ENCODE peak calls at places on chromosomes 4 and X, in four cellular contexts. A is ascending aorta, B is lower leg skin, V is astrocyte of the spinal cord. X is an unnamed sample.

GRCh38 chr4:184101711-184102110 is 116.0 kb downstream of the ENPP6 start:
- DNase-seq in A (no peak), B (peak), V (no peak), X (no peak)

GRCh38 chr4:1414831-1415680 is 8.8 kb upstream of the NKX1-1 start:
- DNase-seq in A (no peak), B (peak), V (no peak), X (no peak)

GRCh38 chr4:1336079-1336478 is 10.9 kb upstream of the UVSSA start:
- DNase-seq in A (no peak), B (no peak), V (no peak), X (peak)

GRCh38 chrX:129638917-129639316 is 15.8 kb downstream of the APLN start:
- DNase-seq in A (no peak), B (no peak), V (no peak), X (no peak)

GRCh38 chr4:114400531-114400930 is 198.1 kb upstream of the UGT8 start:
- DNase-seq in A (no peak), B (no peak), V (peak), X (no peak)

GRCh38 chr4:16717266-16717970 is 181.0 kb downstream of the LDB2 start:
- DNase-seq in A (no peak), B (no peak), V (peak), X (peak)

GRCh38 chr4:5753366-5753765 is 42.4 kb downstream of the EVC start:
- DNase-seq in A (no peak), B (peak), V (no peak), X (no peak)

GRCh38 chr4:120977435-120977997 is 55.0 kb upstream of the PRDM5 start:
- DNase-seq in A (no peak), B (no peak), V (peak), X (peak)

GRCh38 chr4:20313237-20314030 is 61.7 kb downstream of the SLIT2 start:
- DNase-seq in A (no peak), B (no peak), V (no peak), X (no peak)

GRCh38 chr4:41207330-41207831 is 7.0 kb downstream of the APBB2 start:
- DNase-seq in A (no peak), B (no peak), V (no peak), X (no peak)

GRCh38 chr4:70703695-70704332 is 15.5 kb downstream of the UTP3 start:
- DNase-seq in A (no peak), B (peak), V (peak), X (peak)

GRCh38 chr4:54658321-54659093 is 750 bp downstream of the KIT start:
- DNase-seq in A (no peak), B (peak), V (peak), X (peak)

GRCh38 chrX:143669395-143669794 is 33.5 kb upstream of the SLITRK4 start:
- DNase-seq in A (no peak), B (no peak), V (peak), X (peak)

GRCh38 chr4:89558147-89558546 is 250.5 kb upstream of the GPRIN3 start:
- DNase-seq in A (no peak), B (no peak), V (no peak), X (no peak)

GRCh38 chr4:186699881-186700397 is 23.7 kb downstream of the FAT1 start:
- DNase-seq in A (peak), B (no peak), V (no peak), X (no peak)

GRCh38 chrX:104254442-104255115 is at the start of gene ESX1:
- DNase-seq in A (no peak), B (no peak), V (no peak), X (peak)

GRCh38 chrX:136863826-136864225 is 16.7 kb downstream of the RBMX start:
- DNase-seq in A (no peak), B (no peak), V (no peak), X (no peak)

GRCh38 chr4:13765535-13765934 is 138.0 kb upstream of the BOD1L1 start:
- DNase-seq in A (no peak), B (no peak), V (peak), X (no peak)

GRCh38 chr4:108498925-108499324 is 121.5 kb upstream of the RPL34 start:
- DNase-seq in A (no peak), B (no peak), V (no peak), X (no peak)

GRCh38 chr4:48862661-48863060 is 31.8 kb downstream of the OCIAD1 start:
- DNase-seq in A (no peak), B (no peak), V (no peak), X (no peak)

GRCh38 chrX:33726281-33727160 is 405.6 kb downstream of the FAM47A start:
- DNase-seq in A (no peak), B (no peak), V (no peak), X (no peak)

GRCh38 chr4:15410750-15411149 is 17.1 kb upstream of the C1QTNF7 start:
- DNase-seq in A (no peak), B (no peak), V (no peak), X (peak)

GRCh38 chr4:151250706-151251105 is 26.3 kb upstream of the PRSS48 start:
- DNase-seq in A (no peak), B (no peak), V (no peak), X (no peak)

GRCh38 chrX:83508006-83508405 is at the start of gene POU3F4:
- DNase-seq in A (no peak), B (no peak), V (peak), X (no peak)

GRCh38 chrX:129665916-129666644 is 11.3 kb upstream of the APLN start:
- DNase-seq in A (no peak), B (no peak), V (peak), X (peak)

GRCh38 chr4:37802068-37802666 is 24.3 kb upstream of the PGM2 start:
- DNase-seq in A (no peak), B (no peak), V (peak), X (peak)

GRCh38 chr4:2006956-2007653 is 1.7 kb downstream of the NELFA start:
- DNase-seq in A (no peak), B (no peak), V (no peak), X (no peak)

GRCh38 chr4:186840771-186841301 is 117.2 kb upstream of the FAT1 start:
- DNase-seq in A (no peak), B (no peak), V (no peak), X (no peak)

GRCh38 chrX:130637591-130637990 is 235.8 kb downstream of the RBMX2 start:
- DNase-seq in A (no peak), B (no peak), V (peak), X (peak)

GRCh38 chr4:118684873-118685811 is at the start of gene METTL14:
- DNase-seq in A (peak), B (peak), V (peak), X (peak)

GRCh38 chrX:138745215-138745614 is 33.7 kb upstream of the FGF13 start:
- DNase-seq in A (no peak), B (no peak), V (peak), X (peak)

GRCh38 chr4:85084371-85085170 is 118.1 kb upstream of the WDFY3 start:
- DNase-seq in A (no peak), B (no peak), V (peak), X (peak)

GRCh38 chr4:169315530-169316306 is 45.0 kb upstream of the SH3RF1 start:
- DNase-seq in A (no peak), B (no peak), V (peak), X (peak)

GRCh38 chrX:133297284-133297683 is 79.1 kb upstream of the TFDP3 start:
- DNase-seq in A (no peak), B (no peak), V (peak), X (no peak)

GRCh38 chrX:9862525-9862924 is 76.3 kb downstream of the SHROOM2 start:
- DNase-seq in A (no peak), B (no peak), V (no peak), X (no peak)

GRCh38 chr4:121003863-121004262 is 68.5 kb downstream of the NDNF start:
- DNase-seq in A (no peak), B (no peak), V (no peak), X (no peak)

GRCh38 chrX:129736491-129736890 is 2.3 kb upstream of the XPNPEP2 start:
- DNase-seq in A (no peak), B (peak), V (no peak), X (no peak)

GRCh38 chr4:42327323-42327722 is 70.0 kb upstream of the SHISA3 start:
- DNase-seq in A (no peak), B (no peak), V (no peak), X (peak)

GRCh38 chr4:145511913-145512522 is 30.4 kb downstream of the SMAD1 start:
- DNase-seq in A (no peak), B (no peak), V (no peak), X (peak)

GRCh38 chrX:29231800-29232199 is 644.6 kb downstream of the IL1RAPL1 start:
- DNase-seq in A (no peak), B (no peak), V (peak), X (no peak)
- TF ChIP-seq CTCF in A (no peak), B (no peak), V (peak), X (peak)

GRCh38 chr4:152644130-152644529 is 35.7 kb downstream of the TMEM154 start:
- DNase-seq in A (no peak), B (no peak), V (no peak), X (no peak)
- H3K4me3 ChIP-seq in A (no peak), B (no peak), V (no peak), X (no peak)

DNA sequence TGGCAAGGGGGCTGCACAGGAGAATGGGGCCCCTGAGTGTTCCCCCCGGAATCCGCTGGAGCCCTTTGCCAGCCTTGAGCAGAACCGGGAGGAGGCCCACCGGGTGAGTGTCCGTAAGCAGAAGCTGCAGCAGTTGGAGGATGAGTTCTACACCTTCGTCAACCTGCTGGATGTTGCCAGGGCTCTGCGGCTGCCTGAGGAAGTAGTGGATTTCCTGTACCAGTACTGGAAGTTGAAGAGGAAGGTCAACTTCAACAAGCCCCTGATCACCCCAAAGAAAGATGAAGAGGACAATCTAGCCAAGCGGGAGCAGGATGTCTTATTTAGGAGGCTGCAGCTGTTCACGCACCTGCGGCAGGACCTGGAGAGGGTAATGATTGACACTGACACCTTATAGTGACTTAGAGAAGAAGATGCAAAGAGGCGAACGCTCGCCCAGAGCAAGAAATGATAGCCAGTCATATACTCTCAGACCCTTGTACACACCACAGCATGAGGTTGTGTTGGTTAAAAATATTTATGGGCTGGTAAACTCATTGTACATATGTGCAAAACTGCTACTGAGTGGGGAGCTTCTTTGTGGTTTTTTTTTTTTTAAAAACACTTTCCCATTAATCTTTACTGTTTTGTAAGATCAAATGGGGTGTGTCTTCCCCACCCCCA is 52.5 kb downstream of the JADE1 start:
- DNase-seq in A (no peak), B (no peak), V (no peak), X (no peak)
- TF ChIP-seq CTCF in A (no peak), B (no peak), V (no peak), X (no peak)

GRCh38 chrX:154980330-154981115 is 42.0 kb downstream of the F8 start:
- DNase-seq in A (no peak), B (peak), V (peak), X (peak)
- H3K4me3 ChIP-seq in A (peak), B (no peak), V (peak), X (peak)

GRCh38 chr4:172515266-172515879 is 653.2 kb upstream of the GALNT7 start:
- DNase-seq in A (no peak), B (no peak), V (peak), X (no peak)
- TF ChIP-seq CTCF in A (no peak), B (no peak), V (no peak), X (no peak)

DNA sequence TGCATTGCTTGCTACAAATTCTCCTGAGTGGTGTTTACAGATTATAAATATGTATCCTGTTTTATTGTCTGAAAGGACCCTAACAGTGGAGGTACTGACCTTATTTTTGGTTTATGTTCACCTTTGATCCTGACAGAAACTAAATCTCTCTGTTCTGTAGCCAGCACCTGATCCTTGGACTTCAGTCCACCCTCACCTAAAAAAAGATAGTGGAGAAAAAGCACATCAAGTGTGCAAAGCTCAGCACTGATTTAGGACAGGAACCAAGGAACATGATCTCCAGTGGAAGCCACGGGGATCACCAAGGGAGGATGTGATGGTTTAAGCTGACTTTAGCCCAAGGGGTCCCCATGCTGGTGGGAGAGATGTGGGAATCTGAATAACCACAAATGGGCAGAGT is 22.3 kb upstream of the C4orf54 start:
- DNase-seq in A (no peak), B (no peak), V (no peak), X (no peak)
- H3K4me3 ChIP-seq in A (no peak), B (no peak), V (no peak), X (no peak)